ENCODE peak calls at places on chromosomes 1 and 21, in six cellular contexts. Z, R, X, E, B and O are unnamed samples.

GRCh38 chr1:181062800-181063428 is 25.6 kb upstream of the IER5 start:
- DNase-seq in R (no peak), Z (no peak), X (no peak), E (peak), B (no peak), O (no peak)

GRCh38 chr1:229003233-229004031 is 267.5 kb upstream of the RAB4A start:
- DNase-seq in Z (no peak), R (no peak), B (no peak), X (no peak), E (no peak), O (no peak)

GRCh38 chr1:232127190-232127589 is 500.6 kb downstream of the DISC1 start:
- DNase-seq in R (no peak), X (no peak), B (no peak), Z (peak), E (no peak), O (no peak)

GRCh38 chr1:93770640-93771039 is 89.0 kb upstream of the BCAR3 start:
- DNase-seq in Z (no peak), X (no peak), R (no peak), E (no peak), B (no peak), O (no peak)

GRCh38 chr1:12204140-12204539 is 25.7 kb upstream of the VPS13D start:
- DNase-seq in R (no peak), B (no peak), X (no peak), Z (no peak), E (peak), O (no peak)

GRCh38 chr1:25614466-25615171 is 2.0 kb upstream of the MAN1C1 start:
- DNase-seq in B (no peak), Z (no peak), E (peak), X (no peak), R (no peak), O (no peak)

GRCh38 chr1:53334781-53335180 is 6.9 kb upstream of the LRP8 start:
- DNase-seq in B (no peak), X (no peak), Z (no peak), R (no peak), E (peak), O (no peak)

GRCh38 chr1:28144203-28145135 is 32.0 kb downstream of the PTAFR start:
- DNase-seq in R (no peak), E (peak), B (no peak), X (no peak), Z (peak), O (no peak)

GRCh38 chr1:3295846-3296245 is 158.6 kb upstream of the ARHGEF16 start:
- DNase-seq in R (no peak), X (no peak), Z (no peak), B (no peak), E (no peak), O (no peak)

GRCh38 chr1:19439464-19440171 is 45.7 kb downstream of the CAPZB start:
- DNase-seq in X (no peak), R (no peak), B (no peak), E (no peak), Z (peak), O (peak)

GRCh38 chr1:228278432-228278941 is 70.6 kb downstream of the OBSCN start:
- DNase-seq in X (no peak), E (no peak), B (no peak), R (no peak), Z (no peak), O (no peak)

GRCh38 chr21:34734696-34735095 is 65.9 kb downstream of the CLIC6 start:
- DNase-seq in X (no peak), B (no peak), R (no peak), E (no peak), Z (peak), O (no peak)

GRCh38 chr21:38505654-38506523 is 7.6 kb upstream of the ERG start:
- DNase-seq in X (peak), Z (peak), B (peak), R (no peak), E (peak), O (peak)

GRCh38 chr1:15412843-15413242 is 3.2 kb downstream of the EFHD2 start:
- DNase-seq in B (no peak), Z (no peak), E (no peak), X (no peak), R (no peak), O (no peak)

GRCh38 chr21:36065497-36066036 is 4.3 kb upstream of the CBR1 start:
- DNase-seq in E (peak), B (peak), X (no peak), R (no peak), Z (peak), O (peak)

GRCh38 chr1:229408458-229409037 is 25.3 kb downstream of the ACTA1 start:
- DNase-seq in B (no peak), E (no peak), Z (no peak), R (no peak), X (peak), O (no peak)

GRCh38 chr1:92728687-92729086 is 56.2 kb downstream of the EVI5 start:
- DNase-seq in X (no peak), E (no peak), R (no peak), Z (peak), B (no peak), O (no peak)

GRCh38 chr1:186503210-186503609 is 42.3 kb upstream of the PDC start:
- DNase-seq in Z (peak), X (no peak), R (no peak), B (no peak), E (no peak), O (no peak)

GRCh38 chr1:15027515-15027948 is 126.0 kb upstream of the TMEM51 start:
- DNase-seq in E (peak), B (no peak), X (peak), Z (peak), R (peak), O (peak)

GRCh38 chr1:24344090-24344742 is 25.1 kb downstream of the GRHL3 start:
- DNase-seq in B (no peak), X (no peak), R (no peak), E (no peak), Z (no peak), O (no peak)

GRCh38 chr1:166479052-166479631 is 312.3 kb upstream of the FAM78B start:
- DNase-seq in B (peak), Z (peak), X (peak), E (peak), R (peak), O (peak)

GRCh38 chr1:38296047-38296446 is 249.5 kb upstream of the POU3F1 start:
- DNase-seq in R (no peak), E (no peak), X (no peak), B (no peak), Z (no peak), O (no peak)

GRCh38 chr1:11845641-11846335 is 1.8 kb downstream of the NPPA start:
- DNase-seq in R (no peak), X (no peak), B (no peak), Z (peak), E (no peak), O (peak)

GRCh38 chr1:211613108-211613947 is 34.4 kb upstream of the SLC30A1 start:
- DNase-seq in E (no peak), X (peak), B (no peak), R (no peak), Z (peak), O (peak)

GRCh38 chr1:117061986-117062415 is 1.9 kb downstream of the TTF2 start:
- DNase-seq in Z (peak), R (no peak), B (no peak), E (peak), X (no peak), O (peak)

GRCh38 chr1:29497395-29498125 is 261.2 kb downstream of the PTPRU start:
- DNase-seq in R (no peak), E (no peak), Z (no peak), X (no peak), B (no peak), O (no peak)

GRCh38 chr1:41696381-41696780 is 211.9 kb upstream of the EDN2 start:
- DNase-seq in R (no peak), X (no peak), Z (no peak), E (no peak), B (no peak), O (no peak)

GRCh38 chr1:62335656-62336055 is 16.4 kb upstream of the KANK4 start:
- DNase-seq in Z (no peak), X (no peak), B (no peak), E (no peak), R (no peak), O (no peak)